ENCODE peak calls at places on chromosome 3, in seven cellular contexts. C is GM23338, H is sigmoid colon, N is breast epithelium, Y is K562, B is upper lobe of left lung, J is HepG2. V is an unnamed sample.

GRCh38 chr3:150763841-150764483 is 993 bp upstream of the SIAH2 start:
- DNase-seq in C (peak), H (peak), N (peak), Y (no peak), B (peak), J (peak), V (peak)

GRCh38 chr3:129238945-129239705 is 10.3 kb upstream of the COPG1 start:
- DNase-seq in C (no peak), H (no peak), N (no peak), Y (peak), B (peak), J (no peak), V (no peak)

GRCh38 chr3:101809178-101810022 is 30.4 kb downstream of the NXPE3 start:
- DNase-seq in C (peak), H (no peak), N (no peak), Y (peak), B (no peak), J (peak), V (no peak)

GRCh38 chr3:71107926-71108325 is 475.6 kb downstream of the FOXP1 start:
- DNase-seq in C (no peak), H (no peak), N (no peak), Y (no peak), B (no peak), J (no peak), V (no peak)

GRCh38 chr3:131020122-131020693 is 6.4 kb downstream of the ASTE1 start:
- DNase-seq in C (peak), H (no peak), N (no peak), Y (no peak), B (no peak), J (no peak), V (no peak)

GRCh38 chr3:64443553-64444331 is 218.5 kb upstream of the PRICKLE2 start:
- DNase-seq in C (no peak), H (no peak), N (no peak), Y (no peak), B (no peak), J (no peak), V (no peak)

GRCh38 chr3:86481031-86481430 is 509.9 kb downstream of the VGLL3 start:
- DNase-seq in C (no peak), H (no peak), N (no peak), Y (no peak), B (no peak), J (no peak), V (no peak)

GRCh38 chr3:10495003-10495402 is 10.4 kb downstream of the ATP2B2 start:
- DNase-seq in C (peak), H (no peak), N (peak), Y (peak), B (peak), J (peak), V (no peak)

GRCh38 chr3:132448211-132448961 is 31.1 kb downstream of the DNAJC13 start:
- DNase-seq in C (no peak), H (no peak), N (no peak), Y (no peak), B (no peak), J (no peak), V (no peak)

GRCh38 chr3:42581400-42581708 is 413 bp downstream of the SEC22C start:
- DNase-seq in C (no peak), H (no peak), N (no peak), Y (no peak), B (no peak), J (no peak), V (no peak)

GRCh38 chr3:52188586-52189404 is 9.2 kb upstream of the ALAS1 start:
- DNase-seq in C (no peak), H (no peak), N (no peak), Y (no peak), B (no peak), J (peak), V (no peak)

GRCh38 chr3:55826731-55827496 is 339.8 kb upstream of the WNT5A start:
- DNase-seq in C (no peak), H (no peak), N (no peak), Y (no peak), B (no peak), J (no peak), V (no peak)

GRCh38 chr3:12629560-12629959 is 34.4 kb downstream of the RAF1 start:
- DNase-seq in C (no peak), H (no peak), N (no peak), Y (no peak), B (peak), J (no peak), V (no peak)

GRCh38 chr3:37935756-37936666 is 54.6 kb upstream of the VILL start:
- DNase-seq in C (peak), H (no peak), N (no peak), Y (no peak), B (no peak), J (peak), V (no peak)

GRCh38 chr3:100844063-100844936 is 135.0 kb downstream of the TFG start:
- DNase-seq in C (no peak), H (no peak), N (no peak), Y (no peak), B (no peak), J (no peak), V (no peak)

GRCh38 chr3:186772886-186773417 is 10.4 kb upstream of the EIF4A2 start:
- DNase-seq in C (peak), H (peak), N (peak), Y (no peak), B (peak), J (no peak), V (peak)

GRCh38 chr3:68919000-68919399 is 13.3 kb downstream of the TAFA4 start:
- DNase-seq in C (peak), H (no peak), N (no peak), Y (no peak), B (no peak), J (no peak), V (no peak)

GRCh38 chr3:125023833-125024560 is 31.8 kb downstream of the HEG1 start:
- DNase-seq in C (no peak), H (no peak), N (no peak), Y (no peak), B (no peak), J (no peak), V (no peak)

GRCh38 chr3:99499235-99499798 is 139.1 kb upstream of the COL8A1 start:
- DNase-seq in C (peak), H (no peak), N (no peak), Y (peak), B (peak), J (peak), V (no peak)

GRCh38 chr3:99699841-99700240 is 61.4 kb downstream of the COL8A1 start:
- DNase-seq in C (no peak), H (no peak), N (no peak), Y (no peak), B (no peak), J (no peak), V (no peak)

GRCh38 chr3:195809291-195809785 is 2.4 kb downstream of the MUC4 start:
- DNase-seq in C (no peak), H (peak), N (peak), Y (peak), B (no peak), J (no peak), V (no peak)

GRCh38 chr3:172177803-172178316 is 138.5 kb downstream of the FNDC3B start:
- DNase-seq in C (no peak), H (no peak), N (no peak), Y (no peak), B (no peak), J (no peak), V (no peak)

GRCh38 chr3:72310028-72310987 is 525.4 kb upstream of the PROK2 start:
- DNase-seq in C (no peak), H (no peak), N (no peak), Y (no peak), B (peak), J (peak), V (no peak)

GRCh38 chr3:158568784-158569183 is 2.2 kb upstream of the MLF1 start:
- DNase-seq in C (no peak), H (no peak), N (no peak), Y (no peak), B (no peak), J (no peak), V (no peak)

GRCh38 chr3:172103724-172104123 is 64.3 kb downstream of the FNDC3B start:
- DNase-seq in C (no peak), H (no peak), N (no peak), Y (no peak), B (peak), J (no peak), V (no peak)

GRCh38 chr3:130731817-130732216 is 14.8 kb downstream of the PIK3R4 start:
- DNase-seq in C (no peak), H (no peak), N (no peak), Y (no peak), B (no peak), J (no peak), V (no peak)

GRCh38 chr3:158659454-158660237 is 12.8 kb downstream of the LXN start:
- DNase-seq in C (peak), H (peak), N (no peak), Y (peak), B (peak), J (peak), V (no peak)

GRCh38 chr3:129377615-129378014 is 50.8 kb downstream of the EFCAB12 start:
- DNase-seq in C (no peak), H (no peak), N (no peak), Y (no peak), B (no peak), J (no peak), V (no peak)

GRCh38 chr3:195883160-195883559 is 25.2 kb downstream of the TNK2 start:
- DNase-seq in C (no peak), H (peak), N (no peak), Y (no peak), B (no peak), J (no peak), V (no peak)

DNA sequence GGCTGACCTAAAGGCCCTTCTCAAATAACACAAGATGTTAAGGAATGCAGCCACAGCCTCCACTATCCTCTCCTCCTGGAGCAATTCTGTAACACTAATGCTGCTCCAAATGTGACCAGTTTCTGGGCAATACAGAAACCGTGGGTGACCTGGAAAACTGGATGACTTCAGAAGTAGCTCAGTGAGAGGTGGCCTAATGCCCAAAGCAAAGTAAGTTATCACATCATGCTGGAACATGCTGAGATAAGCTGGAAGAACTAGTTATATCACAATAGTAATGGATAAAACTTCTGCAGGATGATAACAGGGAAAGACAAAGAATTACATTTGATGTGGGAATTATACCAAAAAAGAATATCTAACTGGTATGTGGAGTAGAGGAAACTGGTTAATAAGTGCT is 72.0 kb downstream of the DHX30 start:
- DNase-seq in C (no peak), H (no peak), N (no peak), Y (no peak), B (no peak), J (no peak), V (no peak)
- TF ChIP-seq POLR2AphosphoS5 in C (no peak), H (no peak), N (no peak), Y (no peak), B (no peak), J (no peak), V (no peak)

GRCh38 chr3:191355406-191355805 is 25.1 kb upstream of the UTS2B start:
- DNase-seq in C (no peak), H (no peak), N (no peak), Y (no peak), B (no peak), J (no peak), V (no peak)
- H3K4me3 ChIP-seq in C (no peak), H (no peak), N (no peak), Y (no peak), B (no peak), J (no peak), V (no peak)

GRCh38 chr3:11495948-11496557 is 147.7 kb downstream of the VGLL4 start:
- DNase-seq in C (peak), H (no peak), N (no peak), Y (no peak), B (no peak), J (no peak), V (no peak)
- TF ChIP-seq POLR2AphosphoS5 in C (no peak), H (no peak), N (no peak), Y (no peak), B (no peak), J (no peak), V (no peak)

DNA sequence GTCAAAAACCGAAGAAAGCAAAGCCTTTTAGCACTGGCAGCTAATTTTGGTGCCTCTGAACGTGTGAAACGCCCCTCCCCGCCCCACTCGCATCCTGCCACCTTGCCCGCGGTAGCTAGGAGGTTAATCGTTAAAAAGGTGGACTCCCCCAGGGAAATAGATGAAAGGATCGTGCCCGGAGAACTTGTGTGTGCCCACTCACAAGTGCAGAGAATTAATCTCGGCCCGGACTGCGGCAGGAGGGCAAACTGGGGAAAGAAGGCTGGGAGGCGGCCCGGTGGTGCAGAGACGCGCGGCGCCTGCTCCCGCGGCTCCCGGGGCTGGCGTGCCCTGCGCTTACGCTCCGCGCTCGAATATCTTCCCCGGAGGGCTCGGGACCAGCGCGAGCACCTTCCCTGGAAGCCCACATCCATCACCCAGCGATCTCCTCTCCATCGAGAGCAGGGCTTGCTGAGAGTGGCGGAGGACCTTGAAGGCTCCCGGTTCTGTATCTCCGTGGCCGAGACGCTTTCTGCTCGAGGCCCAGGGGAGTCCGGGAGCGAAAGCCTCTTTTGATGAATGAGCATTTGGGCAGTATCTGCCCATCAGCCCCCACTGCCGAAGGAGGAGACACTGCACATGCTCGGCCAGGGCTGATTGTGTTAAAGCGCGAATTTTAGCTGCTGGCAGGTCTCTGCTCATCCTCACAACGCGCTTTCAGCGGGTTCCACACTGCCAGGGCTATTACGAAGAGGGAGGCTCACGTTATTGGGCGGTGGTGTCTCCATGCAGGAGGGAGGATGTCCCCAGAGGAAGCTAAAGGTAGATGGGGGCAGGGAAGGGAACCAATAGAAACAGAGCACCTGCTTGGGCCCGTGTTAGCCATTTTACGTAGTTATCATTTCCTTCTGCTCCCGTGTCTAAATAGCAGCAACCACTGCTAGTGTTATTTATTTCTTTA is 1.3 kb upstream of the SPTSSB start:
- DNase-seq in C (peak), H (peak), N (no peak), Y (no peak), B (no peak), J (no peak), V (no peak)
- H3K4me3 ChIP-seq in C (peak), H (peak), N (peak), Y (no peak), B (peak), J (peak), V (peak)